ENCODE peak calls at places on chromosomes 6 and 20, in seven cellular contexts. W, D, X, N, H, Q and L are unnamed samples.
A peak's percentile ranks its signal among the peaks of the same experiment; 100 is the strongest.

GRCh38 chr6:30259140-30260035 is 46.2 kb upstream of the TRIM26 start:
- DNase-seq in W (peak; percentile 56), D (peak; percentile 40), X (peak; percentile 68), N (peak; percentile 70), H (peak; percentile 81), Q (peak; percentile 72), L (peak; percentile 73)

GRCh38 chr6:38499046-38499445 is 140.7 kb downstream of the BTBD9 start:
- DNase-seq in W (no peak), D (no peak), X (no peak), N (no peak), H (no peak), Q (no peak), L (no peak)

GRCh38 chr6:111205502-111205901 is 118.2 kb downstream of the SLC16A10 start:
- DNase-seq in W (no peak), D (no peak), X (no peak), N (no peak), H (no peak), Q (no peak), L (no peak)

GRCh38 chr20:57266251-57267157 is at the start of gene BMP7:
- DNase-seq in W (no peak), D (no peak), X (no peak), N (no peak), H (no peak), Q (no peak), L (peak; percentile 5)

GRCh38 chr6:133501675-133502275 is 260.6 kb downstream of the EYA4 start:
- DNase-seq in W (no peak), D (no peak), X (no peak), N (no peak), H (no peak), Q (no peak), L (no peak)

GRCh38 chr20:38032585-38033329 is 499 bp downstream of the TTI1 start:
- DNase-seq in W (no peak), D (no peak), X (no peak), N (no peak), H (no peak), Q (no peak), L (no peak)

GRCh38 chr6:116444092-116444491 is 17.1 kb upstream of the CALHM6 start:
- DNase-seq in W (no peak), D (peak; percentile 7), X (no peak), N (no peak), H (peak; percentile 51), Q (no peak), L (peak; percentile 42)

GRCh38 chr6:21188505-21189223 is 404.9 kb upstream of the SOX4 start:
- DNase-seq in W (no peak), D (no peak), X (no peak), N (no peak), H (no peak), Q (no peak), L (peak; percentile 16)

GRCh38 chr20:63737940-63738686 is 1.5 kb upstream of the SLC2A4RG start:
- DNase-seq in W (no peak), D (no peak), X (no peak), N (no peak), H (no peak), Q (no peak), L (no peak)

GRCh38 chr20:53355790-53356189 is 237.8 kb downstream of the ZNF217 start:
- DNase-seq in W (no peak), D (no peak), X (no peak), N (no peak), H (no peak), Q (no peak), L (no peak)

GRCh38 chr6:89120371-89120770 is 2.5 kb upstream of the SRSF12 start:
- DNase-seq in W (no peak), D (no peak), X (no peak), N (no peak), H (peak; percentile 41), Q (no peak), L (no peak)

GRCh38 chr20:2283706-2284423 is 11.9 kb upstream of the TGM3 start:
- DNase-seq in W (no peak), D (no peak), X (no peak), N (no peak), H (no peak), Q (no peak), L (no peak)

GRCh38 chr6:15316754-15317153 is 70.9 kb downstream of the JARID2 start:
- DNase-seq in W (no peak), D (no peak), X (no peak), N (no peak), H (no peak), Q (no peak), L (no peak)

GRCh38 chr6:107539409-107539808 is 49.5 kb downstream of the SOBP start:
- DNase-seq in W (no peak), D (no peak), X (no peak), N (no peak), H (no peak), Q (no peak), L (peak; percentile 18)

GRCh38 chr6:32843321-32843978 is 397 bp downstream of the PSMB8 start:
- DNase-seq in W (no peak), D (no peak), X (peak; percentile 27), N (no peak), H (no peak), Q (no peak), L (peak; percentile 5)

GRCh38 chr20:63321148-63321831 is 28.3 kb downstream of the COL20A1 start:
- DNase-seq in W (peak; percentile 77), D (no peak), X (peak; percentile 48), N (peak; percentile 62), H (peak; percentile 40), Q (peak; percentile 22), L (no peak)

GRCh38 chr6:22019877-22020276 is 277.0 kb downstream of the PRL start:
- DNase-seq in W (no peak), D (no peak), X (no peak), N (no peak), H (no peak), Q (no peak), L (no peak)

GRCh38 chr20:61571221-61571620 is 319.2 kb downstream of the CDH4 start:
- DNase-seq in W (no peak), D (no peak), X (no peak), N (no peak), H (no peak), Q (no peak), L (no peak)

GRCh38 chr6:111841822-111842221 is 31.4 kb downstream of the FYN start:
- DNase-seq in W (no peak), D (no peak), X (no peak), N (no peak), H (peak; percentile 76), Q (no peak), L (peak; percentile 91)

GRCh38 chr6:77451466-77451865 is 11.8 kb downstream of the HTR1B start:
- DNase-seq in W (no peak), D (no peak), X (no peak), N (no peak), H (no peak), Q (no peak), L (no peak)

GRCh38 chr6:3355358-3356055 is 96.8 kb downstream of the PSMG4 start:
- DNase-seq in W (no peak), D (no peak), X (peak; percentile 55), N (no peak), H (no peak), Q (peak; percentile 74), L (peak; percentile 62)

GRCh38 chr20:58086763-58087566 is 141.5 kb downstream of the ANKRD60 start:
- DNase-seq in W (no peak), D (peak; percentile 16), X (no peak), N (no peak), H (peak; percentile 27), Q (no peak), L (peak; percentile 55)

GRCh38 chr6:41488392-41489129 is 57.6 kb upstream of the FOXP4 start:
- DNase-seq in W (no peak), D (no peak), X (no peak), N (no peak), H (peak; percentile 92), Q (no peak), L (peak; percentile 87)

GRCh38 chr6:99138445-99138844 is 190.7 kb upstream of the FBXL4 start:
- DNase-seq in W (no peak), D (no peak), X (no peak), N (no peak), H (no peak), Q (no peak), L (no peak)
- H3K4me3 ChIP-seq in W (no peak overlapping the region), D (no peak overlapping the region), X (no peak overlapping the region), N (no peak overlapping the region), H (no peak overlapping the region), Q (no peak overlapping the region), L (no peak overlapping the region)

DNA sequence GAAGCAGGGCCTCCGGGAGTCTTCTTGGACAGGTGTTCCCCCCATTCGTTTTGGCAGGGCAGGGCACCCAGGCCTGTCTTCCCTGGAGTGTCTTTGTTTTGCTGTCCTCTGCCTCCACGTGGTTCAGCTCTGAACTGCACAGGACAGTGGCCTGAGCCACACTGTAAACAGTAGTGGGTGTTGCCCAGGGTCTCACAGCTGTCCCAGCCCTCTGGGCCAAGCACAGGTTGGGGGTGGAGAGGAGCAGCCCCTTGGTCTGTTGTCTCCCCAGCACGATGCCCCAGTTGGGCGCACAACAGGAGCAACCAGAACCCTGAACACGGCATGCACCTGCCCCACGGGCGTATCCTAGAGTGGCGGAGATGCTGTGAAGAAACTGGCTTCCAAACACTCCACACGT is 14.4 kb downstream of the CCDC167 start:
- DNase-seq in W (no peak), D (no peak), X (no peak), N (no peak), H (no peak), Q (no peak), L (no peak)
- TF ChIP-seq CTCF in W (no peak), D (peak; percentile 26), X (no peak), N (no peak), H (no peak), Q (no peak), L (peak; percentile 28)

DNA sequence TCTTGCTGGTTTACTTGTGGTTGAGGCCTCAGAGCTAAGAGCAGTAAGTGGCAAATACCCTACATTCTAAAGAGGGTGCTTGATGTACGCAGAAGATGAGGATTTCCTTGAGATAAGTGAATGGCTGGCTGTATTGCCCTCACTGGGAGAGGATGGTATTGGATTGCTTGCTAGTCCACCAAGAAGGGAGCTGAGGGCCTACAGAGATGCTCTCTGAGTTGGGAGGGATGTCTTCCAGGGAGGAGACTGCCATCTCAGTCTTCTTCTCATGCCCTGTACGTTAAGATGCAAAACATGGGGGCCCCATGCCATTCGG is 669.1 kb downstream of the UTRN start:
- DNase-seq in W (no peak), D (no peak), X (no peak), N (no peak), H (no peak), Q (no peak), L (no peak)
- H3K4me3 ChIP-seq in W (no peak overlapping the region), D (no peak overlapping the region), X (no peak overlapping the region), N (no peak overlapping the region), H (no peak overlapping the region), Q (no peak overlapping the region), L (no peak overlapping the region)

DNA sequence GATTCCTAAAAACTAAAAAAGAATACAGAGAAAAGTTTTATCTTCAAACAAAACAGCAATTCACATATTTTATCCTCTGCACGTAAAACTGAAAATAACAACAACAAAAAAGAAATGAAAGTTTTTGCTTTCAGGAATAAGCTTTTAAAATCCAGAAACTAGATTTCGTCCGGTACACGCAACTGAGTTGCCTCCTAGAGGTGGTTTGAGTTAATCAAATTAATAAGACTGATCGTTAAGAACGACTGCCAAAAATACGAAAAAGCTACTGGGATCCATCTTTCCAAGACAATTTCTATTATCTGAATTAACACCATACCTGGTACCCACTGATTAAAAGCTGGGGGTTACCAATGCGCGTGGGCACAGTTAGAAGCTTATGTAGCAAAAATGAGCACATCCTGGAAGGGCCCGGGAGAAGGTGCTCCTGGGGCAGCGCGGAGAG is 679 bp downstream of the PDCD2 start:
- DNase-seq in W (no peak), D (no peak), X (no peak), N (no peak), H (peak; percentile 1), Q (no peak), L (peak; percentile 32)
- TF ChIP-seq CTCF in W (peak; percentile 31), D (no peak), X (no peak), N (no peak), H (peak; percentile 6), Q (no peak), L (no peak)